ENCODE peak calls at places on chromosomes 3 and 15, in seven cellular contexts. Z, F, X, A, S, U and Y are unnamed samples.

GRCh38 chr3:155605571-155605970 is 139.3 kb downstream of the PLCH1 start:
- DNase-seq in A (no peak), Z (no peak), S (no peak), X (no peak), U (no peak), F (no peak), Y (no peak)

GRCh38 chr3:53775018-53775417 is 71.2 kb downstream of the CHDH start:
- DNase-seq in A (peak; percentile 43), S (no peak), F (no peak), U (no peak), X (no peak), Z (no peak), Y (no peak)

GRCh38 chr15:90924375-90924774 is 8.0 kb downstream of the HDDC3 start:
- DNase-seq in F (no peak), Z (no peak), A (no peak), U (no peak), X (no peak), S (no peak), Y (no peak)

GRCh38 chr3:191192941-191193340 is 6.1 kb upstream of the OSTN start:
- DNase-seq in X (no peak), Z (no peak), U (no peak), S (no peak), A (no peak), F (no peak), Y (no peak)

GRCh38 chr3:194296448-194296831 is 54.7 kb downstream of the CPN2 start:
- DNase-seq in S (no peak), U (no peak), F (peak; percentile 84), Z (peak; percentile 74), X (peak; percentile 76), A (no peak), Y (peak; percentile 90)

GRCh38 chr15:38474155-38474757 is 20.3 kb downstream of the FAM98B start:
- DNase-seq in A (peak; percentile 17), S (peak; percentile 11), U (no peak), Z (no peak), F (no peak), X (peak; percentile 68), Y (no peak)

GRCh38 chr3:56782900-56783299 is 18.8 kb downstream of the ARHGEF3 start:
- DNase-seq in S (no peak), F (no peak), U (no peak), A (no peak), X (no peak), Z (no peak), Y (no peak)

GRCh38 chr3:52481819-52482521 is 13.2 kb upstream of the STAB1 start:
- DNase-seq in A (no peak), X (peak; percentile 80), F (no peak), Z (no peak), U (no peak), S (no peak), Y (no peak)

GRCh38 chr3:181417748-181418147 is 294.0 kb upstream of the SOX2 start:
- DNase-seq in X (peak; percentile 43), A (no peak), U (no peak), F (no peak), Z (no peak), S (no peak), Y (no peak)

GRCh38 chr15:93063292-93063671 is 25.7 kb downstream of the RGMA start:
- DNase-seq in Z (no peak), U (no peak), S (no peak), F (no peak), X (no peak), A (no peak), Y (no peak)

GRCh38 chr3:50807266-50807665 is 132.5 kb downstream of the DOCK3 start:
- DNase-seq in U (peak; percentile 73), S (peak; percentile 28), F (no peak), Z (no peak), A (no peak), X (no peak), Y (no peak)

GRCh38 chr3:58556001-58556400 is 19.0 kb upstream of the ACOX2 start:
- DNase-seq in S (no peak), U (no peak), X (no peak), F (no peak), A (no peak), Z (no peak), Y (no peak)

GRCh38 chr15:67915374-67916050 is 75.7 kb upstream of the RNU6-1 start:
- DNase-seq in X (peak; percentile 21), A (no peak), S (peak; percentile 43), F (peak; percentile 87), Z (peak; percentile 45), U (peak; percentile 92), Y (no peak)

GRCh38 chr15:39131605-39132004 is 449.3 kb upstream of the THBS1 start:
- DNase-seq in U (no peak), F (no peak), X (no peak), S (no peak), Z (peak; percentile 59), A (no peak), Y (no peak)

GRCh38 chr3:159634414-159634813 is 354.2 kb upstream of the IL12A start:
- DNase-seq in F (no peak), S (no peak), U (no peak), Z (peak; percentile 79), A (no peak), X (no peak), Y (peak; percentile 53)

GRCh38 chr3:117285721-117286120 is 576.1 kb downstream of the TUSC7 start:
- DNase-seq in U (no peak), F (no peak), Z (no peak), X (no peak), S (no peak), A (no peak), Y (no peak)

GRCh38 chr3:55875137-55875536 is 388.0 kb upstream of the WNT5A start:
- DNase-seq in Z (no peak), F (no peak), X (no peak), U (no peak), S (no peak), A (no peak), Y (no peak)

GRCh38 chr3:26104856-26105255 is 315.0 kb downstream of the OXSM start:
- DNase-seq in A (no peak), X (no peak), F (no peak), S (peak; percentile 16), U (no peak), Z (no peak), Y (no peak)

DNA sequence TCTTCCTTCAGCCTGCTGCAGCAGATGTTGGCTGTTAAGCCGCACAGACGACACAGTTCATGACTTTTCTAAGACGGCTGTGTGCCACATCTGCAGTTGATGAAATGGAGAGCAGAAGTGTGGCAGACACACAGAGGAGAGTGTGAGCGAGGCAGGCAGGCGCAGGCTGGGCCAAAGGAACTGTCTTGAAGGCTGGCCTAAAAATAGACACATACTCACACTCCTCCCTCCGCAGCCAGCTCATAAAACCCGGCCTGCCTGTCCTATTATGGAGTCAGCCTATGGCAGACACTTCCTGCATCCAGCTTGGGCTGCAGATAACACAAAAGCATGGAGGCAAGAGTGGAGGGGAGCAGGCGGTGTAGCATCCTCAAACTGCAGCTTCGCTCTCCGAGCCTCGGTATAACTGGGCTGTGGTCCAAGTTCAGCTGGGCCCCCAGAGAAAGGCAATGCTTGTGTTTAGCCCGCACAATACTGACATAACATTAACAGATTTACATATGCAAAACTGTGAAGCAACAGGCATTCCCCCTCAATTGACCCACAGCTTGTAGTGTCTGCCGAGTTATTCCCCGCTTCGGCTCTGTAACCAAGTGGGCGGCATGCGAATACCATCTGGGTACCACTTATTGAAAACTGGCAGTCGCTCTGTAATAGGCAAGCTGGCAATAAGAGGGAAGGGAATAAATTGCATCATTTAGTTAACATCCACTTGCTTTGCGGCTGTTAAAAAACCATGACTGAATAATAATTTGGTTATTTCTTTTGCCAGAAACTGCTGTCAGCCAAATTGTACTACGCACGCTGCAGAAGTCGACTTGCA is 40.8 kb downstream of the FOXP1 start:
- DNase-seq in F (peak; percentile 92), X (no peak), Z (peak; percentile 76), U (peak; percentile 36), S (peak; percentile 83), A (no peak), Y (peak; percentile 47)
- H3K4me3 ChIP-seq in F (peak overlapping the region; percentile 22), X (no peak overlapping the region), Z (no peak overlapping the region), U (peak overlapping the region; percentile 4), S (peak overlapping the region; percentile 34), A (no peak overlapping the region), Y (no peak overlapping the region)

DNA sequence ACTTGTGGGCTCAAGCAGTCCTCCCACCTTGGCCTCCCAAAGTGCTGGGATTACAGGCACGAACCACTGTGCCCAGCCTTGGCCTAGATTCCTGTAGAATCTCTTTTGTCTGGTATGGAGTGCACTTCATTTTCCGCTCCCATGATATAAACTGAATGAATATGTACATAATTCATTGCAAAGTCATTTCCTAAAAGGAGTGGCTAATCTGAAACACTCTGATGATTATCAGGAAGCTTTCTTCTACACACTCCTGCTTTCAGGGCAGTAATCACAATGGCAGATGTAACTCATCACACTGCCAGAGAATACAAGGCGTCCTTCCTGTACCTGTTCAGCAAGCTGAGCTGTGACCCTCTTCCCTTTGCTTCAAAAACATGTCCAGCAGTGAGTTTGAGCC is 28.6 kb downstream of the RLBP1 start:
- DNase-seq in X (no peak), A (no peak), F (no peak), U (no peak), Z (no peak), S (no peak), Y (no peak)
- H3K36me3 ChIP-seq in X (no peaks in the 10 kb centered on the region), A (peaks cover 9% of the 10 kb centered on the region), F (peaks cover 9% of the 10 kb centered on the region), U (peaks cover 99% of the 10 kb centered on the region), Z (peaks cover 36% of the 10 kb centered on the region), S (peaks cover 81% of the 10 kb centered on the region), Y (peaks cover 3% of the 10 kb centered on the region)

GRCh38 chr15:40352221-40352901 is 1.5 kb downstream of the PHGR1 start:
- DNase-seq in Z (no peak), U (no peak), A (no peak), S (no peak), F (no peak), X (no peak), Y (no peak)
- H3K4me3 ChIP-seq in Z (no peak overlapping the region), U (no peak overlapping the region), A (no peak overlapping the region), S (no peak overlapping the region), F (no peak overlapping the region), X (no peak overlapping the region), Y (no peak overlapping the region)

GRCh38 chr15:74789741-74790079 is 7.8 kb downstream of the CSK start:
- DNase-seq in F (no peak), S (no peak), Z (no peak), X (no peak), U (no peak), A (no peak), Y (no peak)

GRCh38 chr15:74788042-74788715 is 6.3 kb downstream of the CSK start:
- DNase-seq in A (no peak), S (no peak), X (no peak), F (no peak), U (no peak), Z (no peak), Y (no peak)

GRCh38 chr15:74789171-74789627 is 7.3 kb downstream of the CSK start:
- DNase-seq in X (no peak), Z (no peak), U (peak; percentile 75), F (no peak), A (no peak), S (no peak), Y (no peak)

GRCh38 chr15:74787251-74788041 is 5.6 kb downstream of the CSK start:
- DNase-seq in X (peak; percentile 80), S (no peak), U (peak; percentile 72), F (no peak), A (peak; percentile 94), Z (peak; percentile 65), Y (no peak)

DNA sequence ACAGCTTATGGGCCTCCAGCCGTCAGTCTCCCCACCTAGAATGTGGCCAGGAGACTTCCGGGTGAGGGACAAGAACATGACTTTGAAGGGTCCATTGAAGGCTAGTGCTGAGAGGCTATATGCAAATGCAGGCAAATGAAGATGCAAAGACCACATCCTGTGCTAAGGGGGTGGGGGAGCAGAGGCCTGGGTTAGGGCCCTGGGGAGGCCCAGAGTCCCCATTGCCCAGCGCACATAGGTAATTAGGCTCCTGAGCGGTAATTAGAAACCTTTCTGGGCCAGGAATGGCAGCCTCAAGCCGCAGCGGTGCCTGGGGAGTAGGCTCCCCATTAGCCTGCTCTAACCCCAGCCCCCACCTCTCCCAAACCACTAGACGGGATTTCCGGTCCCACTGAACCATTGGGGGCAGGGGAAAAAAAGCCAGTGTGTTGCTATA is 6.9 kb downstream of the CSK start:
- DNase-seq in A (peak; percentile 89), X (peak; percentile 21), F (no peak), S (no peak), Z (no peak), U (no peak), Y (no peak)
- H3K36me3 ChIP-seq in A (peaks cover 16% of the 10 kb centered on the region), X (no peaks in the 10 kb centered on the region), F (no peaks in the 10 kb centered on the region), S (no peaks in the 10 kb centered on the region), Z (peaks cover 11% of the 10 kb centered on the region), U (no peaks in the 10 kb centered on the region), Y (no peaks in the 10 kb centered on the region)